ENCODE peak calls at places on chromosomes 3 and 15, in five cellular contexts. X, S, P, K and Q are unnamed samples.

GRCh38 chr15:70521576-70522322 is 241.6 kb downstream of the UACA start:
- DNase-seq in X (no peak), S (no peak), P (no peak), K (no peak), Q (no peak)

GRCh38 chr3:178802259-178802658 is 266.0 kb downstream of the KCNMB2 start:
- DNase-seq in X (no peak), S (no peak), P (no peak), K (no peak), Q (no peak)

GRCh38 chr3:12458901-12459300 is 25.4 kb upstream of the TSEN2 start:
- DNase-seq in X (no peak), S (no peak), P (no peak), K (no peak), Q (no peak)

GRCh38 chr15:91921188-91921820 is 67.8 kb downstream of the SLCO3A1 start:
- DNase-seq in X (no peak), S (no peak), P (no peak), K (peak), Q (no peak)

GRCh38 chr3:151203053-151203420 is at the start of gene GPR171:
- DNase-seq in X (no peak), S (no peak), P (peak), K (no peak), Q (peak)

GRCh38 chr3:43867673-43868072 is 176.9 kb downstream of the ABHD5 start:
- DNase-seq in X (no peak), S (no peak), P (no peak), K (no peak), Q (no peak)

GRCh38 chr3:89571707-89572106 is 464.3 kb downstream of the EPHA3 start:
- DNase-seq in X (no peak), S (no peak), P (no peak), K (no peak), Q (no peak)

GRCh38 chr15:81105521-81105920 is 28.5 kb upstream of the CFAP161 start:
- DNase-seq in X (no peak), S (no peak), P (no peak), K (no peak), Q (no peak)

GRCh38 chr15:80403712-80404056 is 498 bp upstream of the ARNT2 start:
- DNase-seq in X (peak), S (peak), P (peak), K (no peak), Q (no peak)

GRCh38 chr3:46523556-46523955 is 25.8 kb downstream of the RTP3 start:
- DNase-seq in X (no peak), S (no peak), P (no peak), K (no peak), Q (no peak)

GRCh38 chr15:78618064-78618463 is 2.7 kb downstream of the CHRNA3 start:
- DNase-seq in X (no peak), S (no peak), P (no peak), K (no peak), Q (no peak)
- TF ChIP-seq CTCF in X (no peak), S (no peak), P (no peak), K (no peak), Q (no peak)

GRCh38 chr3:157868881-157869280 is 237.3 kb downstream of the SHOX2 start:
- DNase-seq in X (no peak), S (no peak), P (no peak), K (no peak), Q (no peak)

GRCh38 chr3:157859541-157859940 is 246.7 kb downstream of the SHOX2 start:
- DNase-seq in X (no peak), S (no peak), P (no peak), K (no peak), Q (no peak)

GRCh38 chr3:157868168-157868567 is 238.1 kb downstream of the SHOX2 start:
- DNase-seq in X (no peak), S (no peak), P (no peak), K (no peak), Q (no peak)

GRCh38 chr3:157871248-157871647 is 235.0 kb downstream of the SHOX2 start:
- DNase-seq in X (no peak), S (no peak), P (no peak), K (no peak), Q (no peak)

GRCh38 chr3:157865449-157865862 is 240.8 kb downstream of the SHOX2 start:
- DNase-seq in X (peak), S (no peak), P (peak), K (peak), Q (no peak)
- TF ChIP-seq CTCF in X (peak), S (peak), P (peak), K (peak), Q (no peak)

DNA sequence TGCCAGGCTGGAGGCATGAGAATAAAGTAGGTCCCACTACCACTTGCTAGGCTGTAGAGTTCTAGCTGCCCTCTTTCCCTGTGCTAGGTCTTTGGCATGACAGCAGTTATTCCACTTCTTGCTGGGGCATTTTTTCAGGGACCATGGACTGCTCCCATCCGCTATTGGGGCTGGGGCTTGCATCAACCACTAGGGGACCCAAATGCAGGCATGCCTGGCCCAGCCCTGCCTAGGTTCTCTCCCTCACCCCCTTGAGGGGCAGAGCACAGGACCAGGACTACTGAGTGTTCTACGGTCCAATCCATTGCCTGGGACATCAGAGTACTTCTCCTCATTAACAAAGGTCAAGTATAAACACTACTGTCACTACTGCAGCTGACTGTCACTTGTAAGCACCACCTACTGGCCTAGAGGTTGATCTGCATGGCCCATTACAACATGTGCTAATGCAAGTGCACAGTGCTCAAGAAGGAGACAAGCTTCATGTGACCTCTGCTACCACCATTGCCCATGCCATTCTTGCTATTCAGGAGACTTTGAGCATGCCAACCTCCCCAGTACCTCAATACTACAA is 270.5 kb downstream of the MBNL1 start:
- DNase-seq in X (peak), S (no peak), P (no peak), K (no peak), Q (no peak)
- TF ChIP-seq CTCF in X (no peak), S (no peak), P (no peak), K (peak), Q (no peak)

DNA sequence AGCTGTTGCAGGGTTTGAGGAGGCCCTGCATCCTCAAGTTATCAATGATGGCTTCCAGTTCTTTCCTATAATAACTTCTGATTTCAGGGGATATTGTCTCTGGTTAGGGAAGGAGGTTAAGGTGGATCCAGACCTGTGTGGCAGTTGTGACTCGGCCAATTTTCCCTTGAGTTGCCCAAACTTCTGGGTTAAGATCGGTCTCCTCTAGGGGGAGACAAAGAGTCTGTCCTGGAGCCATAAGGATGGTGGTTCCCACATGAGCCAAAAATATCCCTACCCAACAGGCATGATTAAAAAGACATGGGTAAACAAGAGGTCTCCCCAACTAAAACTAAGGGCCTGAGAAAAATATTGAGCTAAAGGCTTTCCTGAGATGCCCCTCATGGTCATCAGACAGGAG is 227.5 kb upstream of the MDFIC2 start:
- DNase-seq in X (no peak), S (no peak), P (no peak), K (peak), Q (no peak)
- TF ChIP-seq CTCF in X (no peak), S (peak), P (peak), K (peak), Q (no peak)

GRCh38 chr15:47705601-47706000 is 11.7 kb upstream of the SEMA6D start:
- DNase-seq in X (no peak), S (no peak), P (no peak), K (no peak), Q (no peak)
- TF ChIP-seq CTCF in X (no peak), S (no peak), P (no peak), K (no peak), Q (no peak)

GRCh38 chr15:73156431-73157191 is 104.3 kb downstream of the NEO1 start:
- DNase-seq in X (no peak), S (no peak), P (no peak), K (no peak), Q (no peak)
- TF ChIP-seq CTCF in X (no peak), S (no peak), P (no peak), K (peak), Q (no peak)

DNA sequence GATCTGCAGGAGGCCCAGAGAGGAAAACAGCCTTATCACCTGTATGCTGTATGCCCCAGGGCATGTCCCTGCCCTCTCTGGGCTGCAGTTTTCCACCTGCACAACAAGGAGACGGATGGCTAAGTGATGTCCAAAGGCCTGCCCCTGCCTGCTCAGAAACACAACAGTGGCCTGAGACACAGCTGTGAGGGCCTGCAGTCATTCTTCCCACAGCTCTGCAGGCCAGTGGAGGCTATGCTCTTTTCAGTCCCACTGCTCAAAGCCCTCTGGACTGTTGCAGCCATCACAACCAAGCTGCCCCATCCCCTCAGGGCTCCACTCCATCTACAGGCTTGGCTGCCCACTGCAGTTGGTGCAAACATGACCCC is 5.2 kb upstream of the TBC1D2B start:
- DNase-seq in X (no peak), S (no peak), P (no peak), K (no peak), Q (no peak)
- TF ChIP-seq CTCF in X (no peak), S (no peak), P (no peak), K (no peak), Q (no peak)